ENCODE peak calls at places on chromosomes 6 and 20, in six cellular contexts. X is IMR-90, M is mesenchymal stem cell, N is neuronal stem cell, A is H1, K is trophoblast cell. Z is an unnamed sample.

GRCh38 chr6:28880894-28881780 is 42.6 kb downstream of the TRIM27 start:
- DNase-seq in X (peak), A (peak), K (peak), M (peak), N (peak), Z (peak)

GRCh38 chr6:33633084-33633461 is 12.0 kb downstream of the ITPR3 start:
- DNase-seq in K (no peak), M (no peak), A (no peak), X (no peak), N (no peak), Z (no peak)

GRCh38 chr20:25470045-25470444 is 62.6 kb downstream of the GINS1 start:
- DNase-seq in X (peak), N (peak), K (no peak), M (peak), A (peak), Z (peak)

GRCh38 chr20:41497186-41497895 is 120.8 kb downstream of the CHD6 start:
- DNase-seq in A (no peak), M (peak), X (peak), N (no peak), K (peak), Z (no peak)

GRCh38 chr6:89921691-89922090 is 27.4 kb downstream of the GJA10 start:
- DNase-seq in X (no peak), N (no peak), K (no peak), A (no peak), M (no peak), Z (no peak)

GRCh38 chr6:17013701-17014100 is 88.1 kb upstream of the STMND1 start:
- DNase-seq in X (peak), M (peak), N (no peak), K (peak), A (no peak), Z (no peak)

GRCh38 chr20:9054176-9054575 is 14.7 kb upstream of the PLCB4 start:
- DNase-seq in K (no peak), N (no peak), X (peak), A (no peak), M (peak), Z (no peak)

GRCh38 chr6:20454201-20454824 is 52.6 kb downstream of the E2F3 start:
- DNase-seq in N (no peak), M (no peak), K (no peak), A (no peak), X (no peak), Z (no peak)

GRCh38 chr6:157908369-157909281 is 73.0 kb upstream of the SYNJ2 start:
- DNase-seq in M (no peak), K (no peak), N (no peak), X (no peak), A (no peak), Z (no peak)

GRCh38 chr20:47429409-47429808 is 72.3 kb upstream of the NCOA3 start:
- DNase-seq in M (no peak), A (no peak), K (no peak), X (no peak), N (no peak), Z (no peak)

GRCh38 chr20:47428164-47428563 is 71.7 kb upstream of the ZMYND8 start:
- DNase-seq in X (no peak), A (no peak), K (no peak), M (no peak), N (no peak), Z (no peak)

GRCh38 chr20:47428851-47429336 is 72.4 kb upstream of the ZMYND8 start:
- DNase-seq in X (no peak), K (no peak), A (no peak), N (no peak), M (no peak), Z (no peak)

GRCh38 chr20:47427746-47428145 is 71.2 kb upstream of the ZMYND8 start:
- DNase-seq in K (no peak), N (no peak), M (no peak), X (no peak), A (no peak), Z (no peak)

DNA sequence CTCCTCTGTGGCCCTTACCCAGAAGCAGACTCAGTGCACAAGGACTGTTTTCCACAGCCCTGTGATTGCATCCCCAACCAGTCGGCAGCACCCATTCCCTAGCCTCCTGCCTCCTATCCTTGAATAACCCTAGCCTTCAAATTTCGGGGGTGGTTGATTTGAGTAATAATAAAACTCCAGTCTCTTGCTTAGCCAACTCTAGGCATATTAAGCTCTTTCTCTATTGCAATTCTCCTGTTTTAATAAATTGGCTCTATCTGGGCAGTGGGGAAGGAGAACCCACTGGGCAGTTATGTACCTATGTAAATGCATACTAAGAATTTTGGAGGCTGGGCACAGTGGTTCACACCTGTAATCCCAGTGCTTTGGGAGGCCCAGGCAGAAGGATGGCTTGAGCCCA is 70.6 kb upstream of the ZMYND8 start:
- DNase-seq in X (no peak), K (no peak), N (no peak), M (no peak), A (no peak), Z (no peak)
- H3K14ac ChIP-seq in X (no peak), K (no peak), N (no peak), M (no peak), A (no peak), Z (no peak)

DNA sequence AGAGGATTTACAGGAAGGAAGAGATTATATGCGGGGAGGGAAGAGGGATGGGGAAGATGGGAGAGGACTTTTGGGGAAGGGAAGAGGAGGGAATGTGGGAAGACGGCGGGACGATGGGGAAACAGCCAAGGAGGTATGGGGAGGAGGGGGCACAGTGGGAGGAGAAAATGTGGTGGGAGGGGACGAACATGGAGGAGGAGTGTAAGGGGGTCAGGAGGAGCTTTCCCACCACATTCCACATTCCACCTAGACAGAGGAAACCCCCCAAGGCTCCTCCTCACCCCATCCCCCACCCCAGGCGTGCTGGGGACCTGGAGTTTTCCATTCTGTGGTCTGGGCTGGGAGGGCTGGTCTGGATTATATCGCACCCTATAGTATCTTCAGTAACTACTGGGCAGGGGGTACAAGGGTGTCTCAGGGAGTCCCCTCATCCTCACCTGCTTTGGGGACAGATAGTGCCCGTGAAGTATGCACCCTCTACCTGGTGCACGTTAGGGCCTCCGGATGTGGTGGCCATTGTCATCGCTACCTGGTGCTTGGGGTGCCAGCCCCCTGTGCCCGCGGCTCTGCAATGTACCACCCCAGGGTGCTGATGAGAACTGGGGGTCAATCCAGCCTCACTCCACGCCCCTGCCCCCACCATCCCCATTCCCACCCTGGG is 684 bp upstream of the PTGIS start:
- DNase-seq in N (peak), A (peak), M (no peak), X (no peak), K (no peak), Z (peak)
- H2BK120ac ChIP-seq in N (peak), A (peak), M (no peak), X (peak), K (peak), Z (no peak)

GRCh38 chr6:102390541-102390940 is 997.0 kb downstream of the GRIK2 start:
- DNase-seq in K (no peak), N (no peak), X (no peak), A (no peak), M (no peak), Z (no peak)

GRCh38 chr6:102387351-102388033 is 994.0 kb downstream of the GRIK2 start:
- DNase-seq in M (no peak), N (no peak), K (no peak), A (no peak), X (no peak), Z (no peak)

GRCh38 chr6:102389994-102390393 is 996.5 kb downstream of the GRIK2 start:
- DNase-seq in K (no peak), A (no peak), N (no peak), M (no peak), X (no peak), Z (no peak)
- H3K14ac ChIP-seq in K (no peak), A (no peak), N (peak), M (no peak), X (no peak), Z (no peak)

DNA sequence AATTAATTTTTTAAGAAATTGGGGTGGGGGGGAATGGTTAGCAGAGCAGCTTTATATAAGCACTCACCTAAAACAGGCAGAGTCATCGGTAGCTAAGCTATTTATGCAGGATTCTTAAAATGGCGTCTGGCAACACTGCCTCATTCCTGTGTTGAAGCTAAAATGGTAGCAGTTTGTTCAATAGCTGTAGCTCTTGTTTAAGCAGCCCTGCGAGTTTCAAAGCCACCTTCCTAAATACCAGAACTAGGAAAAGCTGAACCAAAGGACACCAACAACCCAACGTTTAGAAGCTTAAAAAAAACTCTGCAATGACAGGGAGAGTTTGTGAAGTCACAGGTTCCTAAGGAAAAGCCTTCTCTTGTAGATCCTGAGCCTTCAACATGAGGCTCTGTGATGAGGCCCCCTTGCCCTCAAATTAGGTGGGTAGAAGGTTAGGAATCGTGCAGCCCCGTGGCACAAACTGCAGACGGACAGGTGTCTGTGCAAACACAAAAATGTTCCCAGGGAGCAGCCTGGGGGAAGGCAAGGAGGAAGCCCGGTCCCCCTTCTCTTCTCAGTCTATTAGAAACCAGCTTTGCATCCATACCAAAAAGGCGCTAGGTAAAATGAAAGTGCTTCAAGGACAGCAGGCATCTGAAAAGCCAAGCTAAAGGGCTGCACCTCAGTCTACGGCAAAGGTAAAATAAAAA is 4.7 kb downstream of the ZMYND8 start:
- DNase-seq in N (no peak), K (no peak), M (no peak), A (no peak), X (no peak), Z (no peak)
- H2BK120ac ChIP-seq in N (no peak), K (peak), M (peak), A (no peak), X (peak), Z (no peak)

DNA sequence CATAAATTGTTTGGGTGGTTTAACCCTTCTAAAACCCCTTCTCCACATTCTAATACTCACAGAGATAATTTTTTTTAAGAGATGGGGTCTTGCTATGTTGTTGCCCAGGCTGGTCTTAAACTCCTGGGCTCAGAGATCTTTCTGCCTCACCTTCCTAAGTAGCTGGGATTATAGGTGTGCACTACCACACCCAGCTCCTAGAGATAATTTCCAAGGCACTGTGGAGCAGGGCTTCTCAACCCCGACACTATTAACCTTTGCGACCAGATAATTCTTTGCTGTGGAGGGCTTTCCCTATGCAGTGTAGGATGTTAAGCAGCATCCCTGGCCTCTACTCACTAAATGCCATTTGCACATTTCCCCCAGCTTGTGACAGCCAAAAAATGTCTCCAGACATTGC is 8.8 kb upstream of the RREB1 start:
- DNase-seq in K (no peak), A (no peak), N (no peak), X (no peak), M (no peak), Z (no peak)
- H3K14ac ChIP-seq in K (no peak), A (no peak), N (no peak), X (no peak), M (no peak), Z (no peak)

GRCh38 chr6:2988426-2989331 is 11.0 kb upstream of the NQO2 start:
- DNase-seq in K (peak), N (peak), X (peak), M (peak), A (peak), Z (peak)
- H2BK120ac ChIP-seq in K (peak), N (peak), X (peak), M (peak), A (peak), Z (peak)

Z was measured in H9.